ENCODE peak calls at places on chromosomes 1 and 21, in eight cellular contexts. Q is colonic mucosa, O is HFF-Myc, A is dorsolateral prefrontal cortex, G is AG04450, E is ovary, N is sigmoid colon, T is GM23338. W is an unnamed sample.

GRCh38 chr1:116824631-116825399 is 70.6 kb downstream of the CD2 start:
- DNase-seq in Q (peak; percentile 36), O (no peak), A (no peak), G (no peak), E (no peak), N (no peak), T (peak; percentile 25), W (no peak)

GRCh38 chr1:2106681-2107405 is 56.6 kb downstream of the PRKCZ start:
- DNase-seq in Q (no peak), O (no peak), A (no peak), G (no peak), E (no peak), N (no peak), T (no peak), W (no peak)

GRCh38 chr21:36820176-36821031 is 121.5 kb downstream of the SIM2 start:
- DNase-seq in Q (no peak), O (no peak), A (no peak), G (no peak), E (no peak), N (no peak), T (peak; percentile 91), W (no peak)

GRCh38 chr1:154404984-154405761 is at the start of gene IL6R:
- DNase-seq in Q (peak; percentile 92), O (peak; percentile 41), A (peak; percentile 76), G (peak; percentile 70), E (peak; percentile 96), N (peak; percentile 99), T (peak; percentile 91), W (peak; percentile 70)

GRCh38 chr1:226975259-226975908 is 35.3 kb downstream of the COQ8A start:
- DNase-seq in Q (no peak), O (no peak), A (peak; percentile 79), G (no peak), E (no peak), N (peak; percentile 58), T (no peak), W (no peak)

GRCh38 chr1:38300616-38301015 is 254.0 kb upstream of the POU3F1 start:
- DNase-seq in Q (no peak), O (no peak), A (no peak), G (no peak), E (no peak), N (no peak), T (no peak), W (no peak)

GRCh38 chr1:25037174-25038074 is 107.3 kb upstream of the RUNX3 start:
- DNase-seq in Q (peak; percentile 52), O (no peak), A (no peak), G (no peak), E (no peak), N (no peak), T (peak; percentile 80), W (no peak)

GRCh38 chr1:117142200-117142599 is 20.7 kb upstream of the TRIM45 start:
- DNase-seq in Q (no peak), O (no peak), A (no peak), G (peak; percentile 71), E (no peak), N (no peak), T (no peak), W (no peak)

GRCh38 chr1:178308438-178308837 is 188.3 kb downstream of the CLEC20A start:
- DNase-seq in Q (no peak), O (no peak), A (no peak), G (no peak), E (no peak), N (no peak), T (peak; percentile 12), W (no peak)

GRCh38 chr1:73868824-73869223 is 329.2 kb downstream of the LRRIQ3 start:
- DNase-seq in Q (no peak), O (no peak), A (no peak), G (no peak), E (no peak), N (no peak), T (no peak), W (no peak)

GRCh38 chr21:45577806-45578801 is 35.9 kb upstream of the SLC19A1 start:
- DNase-seq in Q (no peak), O (no peak), A (no peak), G (no peak), E (no peak), N (peak; percentile 59), T (no peak), W (no peak)

GRCh38 chr1:226626577-226626956 is 78.0 kb downstream of the STUM start:
- DNase-seq in Q (peak; percentile 65), O (peak; percentile 29), A (peak; percentile 80), G (no peak), E (peak; percentile 85), N (peak; percentile 94), T (peak; percentile 80), W (no peak)

GRCh38 chr1:165235777-165236285 is 120.7 kb downstream of the LMX1A start:
- DNase-seq in Q (no peak), O (no peak), A (no peak), G (no peak), E (no peak), N (no peak), T (peak; percentile 75), W (no peak)

GRCh38 chr1:43247256-43247921 is 22.4 kb upstream of the TMEM125 start:
- DNase-seq in Q (no peak), O (no peak), A (no peak), G (no peak), E (no peak), N (no peak), T (peak; percentile 35), W (no peak)

GRCh38 chr1:198156745-198157240 is at the start of gene NEK7:
- DNase-seq in Q (peak; percentile 90), O (no peak), A (peak; percentile 80), G (no peak), E (peak; percentile 84), N (peak; percentile 89), T (peak; percentile 76), W (no peak)

GRCh38 chr1:182754915-182755314 is 34.7 kb upstream of the NPL start:
- DNase-seq in Q (no peak), O (no peak), A (no peak), G (no peak), E (no peak), N (no peak), T (no peak), W (no peak)

GRCh38 chr21:16569679-16570078 is 839.9 kb downstream of the USP25 start:
- DNase-seq in Q (no peak), O (no peak), A (no peak), G (no peak), E (no peak), N (no peak), T (no peak), W (no peak)
- H3K4me3 ChIP-seq in Q (no peak overlapping the region), O (no peak overlapping the region), A (no peak overlapping the region), G (no peak overlapping the region), E (no peak overlapping the region), N (no peak overlapping the region), T (no peak overlapping the region), W (no peak overlapping the region)

DNA sequence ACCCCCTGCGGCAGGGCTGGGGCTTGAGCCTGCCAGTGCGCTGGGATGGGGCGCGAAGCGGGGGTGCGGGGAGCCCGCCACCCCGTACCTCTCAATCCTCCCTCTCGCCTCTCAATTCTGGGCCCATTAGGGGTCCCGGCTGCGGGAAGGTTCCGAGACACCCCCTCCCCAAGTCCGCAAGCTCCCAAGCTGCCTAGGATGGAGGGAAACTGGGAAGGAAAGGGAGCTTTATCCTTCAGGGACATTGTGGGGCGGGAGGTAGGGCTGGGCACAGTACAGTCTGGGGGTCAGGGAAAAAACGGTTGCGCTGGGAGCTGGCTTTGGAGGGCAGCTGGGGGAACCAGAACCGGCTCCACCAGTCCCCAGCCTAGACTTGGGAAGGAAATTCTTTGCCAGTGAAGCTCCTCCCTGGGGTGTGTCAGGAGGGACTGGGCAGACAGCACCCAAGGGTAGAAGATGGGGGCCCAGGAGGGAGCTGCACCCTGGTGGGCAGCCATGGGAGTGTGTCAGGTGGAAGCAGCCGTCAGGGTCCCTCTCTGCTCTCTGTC is 904 bp downstream of the GJB3 start:
- DNase-seq in Q (peak; percentile 83), O (no peak), A (peak; percentile 15), G (no peak), E (no peak), N (peak; percentile 40), T (peak; percentile 58), W (no peak)
- H3K4me3 ChIP-seq in Q (peak overlapping the region; percentile 31), O (no peak overlapping the region), A (peak overlapping the region; percentile 48), G (no peak overlapping the region), E (peak overlapping the region; percentile 14), N (no peak overlapping the region), T (peak overlapping the region; percentile 85), W (no peak overlapping the region)

GRCh38 chr1:215007880-215008279 is 74.7 kb upstream of the KCNK2 start:
- DNase-seq in Q (no peak), O (no peak), A (no peak), G (no peak), E (no peak), N (no peak), T (no peak), W (no peak)
- H3K4me3 ChIP-seq in Q (no peak overlapping the region), O (no peak overlapping the region), A (no peak overlapping the region), G (no peak overlapping the region), E (no peak overlapping the region), N (no peak overlapping the region), T (no peak overlapping the region), W (no peak overlapping the region)

DNA sequence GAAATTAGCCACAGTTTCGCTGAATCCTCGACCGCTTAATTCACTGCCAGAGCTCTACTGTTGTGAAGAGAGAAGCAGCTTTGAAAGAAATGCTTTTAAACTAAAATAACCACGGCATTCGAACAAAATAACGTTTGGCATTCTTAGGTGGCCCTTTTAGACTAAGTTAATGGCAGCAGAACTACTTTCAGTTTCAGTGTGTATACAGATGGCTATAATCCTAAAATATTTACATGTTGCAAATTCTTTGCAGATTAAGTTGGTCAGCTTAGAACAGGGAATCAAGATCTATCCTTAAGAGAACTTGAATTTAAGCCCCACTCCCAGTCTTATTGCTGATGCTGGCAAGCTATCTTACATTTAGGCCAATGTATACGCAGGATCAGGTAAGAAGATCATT is 62.7 kb downstream of the ADSS2 start:
- DNase-seq in Q (no peak), O (no peak), A (no peak), G (peak; percentile 8), E (no peak), N (no peak), T (no peak), W (no peak)
- H3K4me3 ChIP-seq in Q (no peak overlapping the region), O (no peak overlapping the region), A (peak overlapping the region; percentile 32), G (no peak overlapping the region), E (no peak overlapping the region), N (no peak overlapping the region), T (no peak overlapping the region), W (no peak overlapping the region)

W was measured in skeletal muscle cell.